ENCODE peak calls at places on chromosomes 2 and 18, in five cellular contexts. M is AG04450; E is CD4-positive, alpha-beta memory T cell; K is fibroblast of lung; R is heart left ventricle. V is an unnamed sample.
A peak's percentile ranks its signal among the peaks of the same experiment; 100 is the strongest.

GRCh38 chr2:3667151-3667631 is 9.2 kb downstream of the ALLC start:
- DNase-seq in K (peak; percentile 70), M (peak; percentile 91), R (no peak), E (no peak), V (peak; percentile 6)

GRCh38 chr2:210681481-210681880 is 125.1 kb downstream of the CPS1 start:
- DNase-seq in K (no peak), E (no peak), R (no peak), M (no peak), V (no peak)

GRCh38 chr2:159905901-159906300 is 107.9 kb upstream of the CD302 start:
- DNase-seq in M (no peak), R (no peak), E (no peak), K (no peak), V (no peak)

GRCh38 chr2:172253190-172254052 is 150.7 kb upstream of the DLX2 start:
- DNase-seq in K (peak; percentile 100), E (peak; percentile 9), M (peak; percentile 99), R (peak; percentile 71), V (peak; percentile 53)

GRCh38 chr2:23689891-23690290 is 237.0 kb downstream of the ATAD2B start:
- DNase-seq in M (no peak), K (no peak), R (no peak), E (no peak), V (no peak)

GRCh38 chr2:121080013-121080772 is 204.8 kb downstream of the TFCP2L1 start:
- DNase-seq in R (no peak), E (peak; percentile 8), M (peak; percentile 20), K (peak; percentile 53), V (peak; percentile 68)

GRCh38 chr18:13577091-13577697 is 149.2 kb downstream of the FAM210A start:
- DNase-seq in R (no peak), M (no peak), E (no peak), K (no peak), V (no peak)

GRCh38 chr2:217394510-217395351 is 534.9 kb upstream of the TNP1 start:
- DNase-seq in K (no peak), E (no peak), M (no peak), R (no peak), V (no peak)

GRCh38 chr2:225112362-225113111 is 70.3 kb upstream of the DOCK10 start:
- DNase-seq in K (no peak), R (no peak), E (no peak), M (no peak), V (no peak)

GRCh38 chr2:219140726-219141125 is 19.9 kb downstream of the NHEJ1 start:
- DNase-seq in E (no peak), R (no peak), K (no peak), M (no peak), V (no peak)

GRCh38 chr2:207796585-207797350 is 27.1 kb upstream of the FZD5 start:
- DNase-seq in M (no peak), R (peak; percentile 48), E (no peak), K (peak; percentile 31), V (peak; percentile 73)

GRCh38 chr2:197949224-197949623 is 144.8 kb downstream of the PLCL1 start:
- DNase-seq in E (no peak), M (no peak), R (no peak), K (no peak), V (no peak)

GRCh38 chr2:112151701-112152440 is 13.7 kb downstream of the FBLN7 start:
- DNase-seq in K (no peak), R (no peak), M (no peak), E (no peak), V (peak; percentile 6)

GRCh38 chr18:58649966-58650816 is 21.1 kb upstream of the MALT1 start:
- DNase-seq in E (peak; percentile 53), R (no peak), M (no peak), K (no peak), V (no peak)

GRCh38 chr18:79586436-79587297 is 92.9 kb upstream of the CTDP1 start:
- DNase-seq in E (no peak), K (no peak), R (peak; percentile 26), M (no peak), V (no peak)

GRCh38 chr2:239102266-239102665 is 254.4 kb downstream of the TWIST2 start:
- DNase-seq in R (no peak), K (no peak), M (no peak), E (no peak), V (no peak)

GRCh38 chr18:32771169-32771751 is 1.6 kb downstream of the KLHL14 start:
- DNase-seq in K (no peak), E (no peak), M (no peak), R (no peak), V (peak; percentile 22)

GRCh38 chr2:22497789-22498188 is 887.2 kb upstream of the KLHL29 start:
- DNase-seq in E (no peak), K (no peak), M (no peak), R (no peak), V (no peak)

DNA sequence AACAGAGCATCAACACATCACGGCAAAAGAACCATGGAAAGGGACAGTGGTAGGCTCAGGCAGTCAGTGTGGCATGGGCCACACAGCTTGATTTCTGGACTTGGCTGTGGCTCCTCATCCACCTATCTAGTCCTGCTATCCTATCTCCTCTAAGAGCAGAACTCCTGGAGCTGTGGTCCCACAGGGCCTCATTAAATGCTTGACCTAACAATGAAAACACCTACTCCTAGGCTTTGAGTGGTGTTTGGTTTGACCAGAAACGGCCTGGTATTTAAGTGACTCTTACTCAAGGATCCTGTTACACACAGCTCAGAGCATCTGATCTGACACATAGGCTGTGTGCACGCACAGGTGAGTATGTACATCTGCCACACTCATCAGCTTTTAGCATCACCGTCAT is 33.6 kb upstream of the SMAD2 start:
- DNase-seq in R (no peak), K (no peak), E (no peak), M (no peak), V (no peak)
- H3K27ac ChIP-seq in R (no peak overlapping the region), K (no peak overlapping the region), E (no peak overlapping the region), M (no peak overlapping the region), V (no peak overlapping the region)

DNA sequence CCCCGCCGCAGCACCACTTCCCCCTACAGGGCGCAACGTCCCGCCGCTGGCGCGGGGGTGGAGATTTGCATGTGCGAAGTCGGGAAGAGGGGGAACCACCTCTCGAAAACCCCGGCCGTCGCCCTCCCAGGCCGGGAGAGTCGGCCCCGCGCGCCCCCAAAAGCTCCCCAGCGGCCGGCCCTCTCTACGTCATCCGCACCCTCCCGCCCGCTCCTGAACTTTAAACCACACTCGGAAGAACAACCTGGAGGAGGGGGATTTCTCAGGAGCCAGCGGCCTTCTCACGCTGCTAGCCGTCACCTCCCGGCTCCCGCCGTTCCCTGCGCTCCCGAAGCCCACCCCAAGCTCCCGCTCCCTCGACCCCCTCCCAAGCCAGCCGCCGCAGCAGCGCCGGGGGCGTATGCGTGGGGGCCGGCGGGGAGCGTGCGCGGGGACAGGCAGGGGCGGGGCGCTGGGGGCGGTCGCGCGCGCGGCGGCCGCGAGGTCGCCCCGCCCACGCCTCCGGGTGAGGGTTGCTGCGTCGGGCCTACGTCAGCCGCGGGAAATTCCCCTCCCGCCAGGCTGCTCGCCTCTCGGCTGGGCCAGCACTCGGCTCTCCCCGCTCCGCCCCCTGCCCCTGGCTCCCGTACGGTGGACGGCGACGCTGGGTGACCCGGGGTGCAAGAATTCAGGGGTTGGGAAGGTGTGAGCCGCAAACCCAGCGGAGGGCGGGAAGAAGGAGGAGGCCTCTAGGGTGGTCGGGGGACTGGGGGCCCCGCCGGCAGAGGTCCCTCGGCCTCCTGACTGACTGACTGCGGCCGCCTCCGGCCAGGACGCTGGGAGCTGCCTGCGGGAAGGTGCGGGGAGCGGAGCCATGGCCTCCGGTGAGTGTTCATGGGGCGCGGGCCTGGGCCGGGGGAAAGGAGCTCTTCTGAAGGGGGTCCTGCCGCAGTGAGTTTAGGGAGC is at the start of gene REL:
- DNase-seq in R (peak; percentile 95), E (peak; percentile 91), K (peak; percentile 88), M (peak; percentile 74), V (peak; percentile 92)
- H3K27ac ChIP-seq in R (peak within 1 kb of the TSS; percentile 96), E (peak within 1 kb of the TSS; percentile 100), K (peak within 1 kb of the TSS; percentile 93), M (peak within 1 kb of the TSS; percentile 96), V (peak within 1 kb of the TSS; percentile 99)

DNA sequence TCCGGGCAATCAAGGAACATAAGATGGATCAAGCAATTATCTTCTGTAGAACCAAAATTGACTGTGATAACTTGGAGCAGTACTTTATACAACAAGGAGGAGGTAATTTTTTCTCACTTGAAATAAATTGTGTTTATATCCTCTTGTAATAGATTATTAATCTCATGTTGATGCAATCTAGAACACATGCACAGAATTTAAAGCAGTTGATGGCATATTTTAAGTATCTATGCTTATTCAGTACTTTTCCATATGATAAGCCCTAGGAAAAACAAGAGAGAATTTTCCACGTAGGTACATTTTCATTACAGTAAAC is 31.8 kb downstream of the DDX1 start:
- DNase-seq in E (no peak), K (no peak), M (no peak), R (no peak), V (no peak)
- H3K27ac ChIP-seq in E (no peak overlapping the region), K (no peak overlapping the region), M (no peak overlapping the region), R (no peak overlapping the region), V (no peak overlapping the region)

GRCh38 chr2:175007510-175007909 is 2.3 kb upstream of the CHN1 start:
- DNase-seq in K (no peak), E (no peak), R (no peak), M (no peak), V (no peak)

GRCh38 chr2:175004980-175005832 is at the start of gene CHN1:
- DNase-seq in R (peak; percentile 89), M (peak; percentile 45), K (peak; percentile 78), E (peak; percentile 71), V (peak; percentile 73)

GRCh38 chr2:175003875-175004729 is 1.1 kb downstream of the CHN1 start:
- DNase-seq in E (no peak), K (no peak), M (no peak), R (peak; percentile 31), V (no peak)

GRCh38 chr2:175002547-175003274 is 2.5 kb downstream of the CHN1 start:
- DNase-seq in E (no peak), K (no peak), R (no peak), M (no peak), V (no peak)

DNA sequence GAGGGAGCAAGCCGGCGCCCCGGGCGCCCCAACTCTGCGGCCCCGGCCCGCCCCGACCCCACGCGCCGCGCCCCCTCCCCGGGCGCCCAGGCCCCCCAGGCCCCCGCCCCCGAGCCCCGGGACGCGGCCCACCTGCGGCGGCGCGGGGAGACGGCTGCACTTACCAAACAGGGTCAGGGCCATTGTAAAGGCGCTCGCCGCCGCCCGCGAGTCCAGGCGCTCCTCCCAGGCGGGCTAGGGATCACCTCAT is 526 bp downstream of the CHN1 start:
- DNase-seq in M (no peak), R (peak; percentile 35), K (no peak), E (no peak), V (no peak)
- H3K27ac ChIP-seq in M (no peak overlapping the region), R (peak overlapping the region; percentile 88), K (no peak overlapping the region), E (peak overlapping the region; percentile 9), V (peak overlapping the region; percentile 56)

V was measured in colonic mucosa.